ENCODE peak calls at places on chromosomes 7 and 10, in eight cellular contexts. G is endodermal cell; B is effector CD4-positive, alpha-beta T cell; M is activated effector memory CD4-positive, alpha-beta T cell treated with anti-CD3 and anti-CD28 coated beads, Interleukin-2, amount 50 U/mL, for 16 hours; W is NCI-H2081; X is GM04503; O is NAMALWA; C is activated CD4-positive, alpha-beta T cell treated with anti-CD3 and anti-CD28 coated beads, Interleukin-2, amount 50 U/mL, for 48 hours. P is an unnamed sample.

GRCh38 chr7:92156976-92157375 is 22.0 kb downstream of the LRRD1 start:
- DNase-seq in G (no peak), B (no peak), M (no peak), W (no peak), X (no peak), O (no peak), C (no peak), P (no peak)

GRCh38 chr10:93431361-93431760 is 50.8 kb downstream of the MYOF start:
- DNase-seq in G (peak), B (no peak), M (no peak), W (no peak), X (no peak), O (no peak), C (no peak), P (no peak)

GRCh38 chr7:409344-410281 is 110.0 kb downstream of the PDGFA start:
- DNase-seq in G (peak), B (no peak), M (no peak), W (no peak), X (no peak), O (no peak), C (no peak), P (no peak)

GRCh38 chr10:115706482-115707076 is 566.4 kb downstream of the GFRA1 start:
- DNase-seq in G (no peak), B (no peak), M (no peak), W (peak), X (no peak), O (peak), C (no peak), P (no peak)

GRCh38 chr10:122637371-122637770 is 62.3 kb downstream of the C10orf120 start:
- DNase-seq in G (no peak), B (no peak), M (no peak), W (no peak), X (no peak), O (no peak), C (no peak), P (no peak)

GRCh38 chr7:91342402-91342801 is 78.2 kb downstream of the FZD1 start:
- DNase-seq in G (no peak), B (no peak), M (no peak), W (no peak), X (no peak), O (no peak), C (no peak), P (no peak)

GRCh38 chr7:141362580-141363435 is 188.4 kb upstream of the AGK start:
- DNase-seq in G (peak), B (no peak), M (no peak), W (no peak), X (peak), O (no peak), C (no peak), P (no peak)

GRCh38 chr10:59708816-59709471 is 706 bp downstream of the SLC16A9 start:
- DNase-seq in G (peak), B (no peak), M (no peak), W (peak), X (no peak), O (no peak), C (peak), P (peak)

GRCh38 chr7:104231054-104232046 is 23.5 kb upstream of the ORC5 start:
- DNase-seq in G (peak), B (peak), M (peak), W (peak), X (peak), O (peak), C (peak), P (peak)

GRCh38 chr10:121864168-121864567 is 63.7 kb downstream of the ATE1 start:
- DNase-seq in G (no peak), B (no peak), M (no peak), W (no peak), X (no peak), O (no peak), C (no peak), P (no peak)

GRCh38 chr7:157561816-157562410 is 225.1 kb downstream of the DNAJB6 start:
- DNase-seq in G (no peak), B (no peak), M (no peak), W (no peak), X (no peak), O (no peak), C (no peak), P (no peak)

GRCh38 chr10:46308666-46309450 is 22.1 kb downstream of the ANTXRL start:
- DNase-seq in G (no peak), B (no peak), M (no peak), W (no peak), X (no peak), O (no peak), C (no peak), P (no peak)

GRCh38 chr10:21972584-21972983 is 30.9 kb downstream of the DNAJC1 start:
- DNase-seq in G (no peak), B (no peak), M (no peak), W (no peak), X (no peak), O (no peak), C (no peak), P (no peak)

GRCh38 chr7:46747222-46747621 is 826.1 kb upstream of the IGFBP3 start:
- DNase-seq in G (no peak), B (no peak), M (no peak), W (no peak), X (no peak), O (no peak), C (no peak), P (no peak)

GRCh38 chr7:105837765-105838241 is 38.6 kb downstream of the ATXN7L1 start:
- DNase-seq in G (no peak), B (no peak), M (no peak), W (no peak), X (no peak), O (no peak), C (no peak), P (no peak)

GRCh38 chr10:58179238-58179637 is 88.5 kb downstream of the IPMK start:
- DNase-seq in G (no peak), B (no peak), M (no peak), W (no peak), X (no peak), O (no peak), C (no peak), P (no peak)

GRCh38 chr10:6729967-6730366 is 149.9 kb upstream of the PRKCQ start:
- DNase-seq in G (no peak), B (no peak), M (no peak), W (no peak), X (no peak), O (no peak), C (no peak), P (no peak)

GRCh38 chr10:1154531-1154930 is 98.3 kb downstream of the WDR37 start:
- DNase-seq in G (peak), B (no peak), M (peak), W (no peak), X (no peak), O (no peak), C (no peak), P (no peak)

GRCh38 chr7:44990520-44991023 is 9.4 kb upstream of the CCM2 start:
- DNase-seq in G (no peak), B (no peak), M (no peak), W (no peak), X (no peak), O (no peak), C (no peak), P (peak)

GRCh38 chr10:35289198-35289597 is 47.1 kb upstream of the CCNY start:
- DNase-seq in G (no peak), B (no peak), M (no peak), W (no peak), X (no peak), O (no peak), C (no peak), P (no peak)

GRCh38 chr10:59991661-59992060 is 85.3 kb upstream of the CCDC6 start:
- DNase-seq in G (no peak), B (no peak), M (no peak), W (peak), X (no peak), O (peak), C (no peak), P (peak)

GRCh38 chr10:31318854-31319601 is at the start of gene ZEB1:
- DNase-seq in G (peak), B (peak), M (peak), W (peak), X (peak), O (peak), C (peak), P (peak)

GRCh38 chr10:15585303-15585715 is 134.4 kb downstream of the ITGA8 start:
- DNase-seq in G (peak), B (no peak), M (peak), W (peak), X (no peak), O (peak), C (peak), P (no peak)

GRCh38 chr10:34249634-34250033 is 565.5 kb downstream of the PARD3 start:
- DNase-seq in G (peak), B (no peak), M (no peak), W (peak), X (no peak), O (peak), C (no peak), P (peak)

GRCh38 chr7:73906874-73907273 is 45.9 kb downstream of the TMEM270 start:
- DNase-seq in G (no peak), B (no peak), M (peak), W (no peak), X (no peak), O (no peak), C (no peak), P (no peak)

GRCh38 chr10:118760265-118760664 is 5.5 kb upstream of the CACUL1 start:
- DNase-seq in G (peak), B (no peak), M (no peak), W (no peak), X (no peak), O (no peak), C (no peak), P (no peak)

GRCh38 chr7:27579565-27579964 is 83.1 kb downstream of the HIBADH start:
- DNase-seq in G (no peak), B (no peak), M (no peak), W (no peak), X (no peak), O (no peak), C (no peak), P (no peak)

GRCh38 chr10:49115015-49115795 is at the start of gene VSTM4:
- DNase-seq in G (peak), B (no peak), M (no peak), W (peak), X (no peak), O (no peak), C (no peak), P (peak)

GRCh38 chr7:94374231-94374630 is 20.5 kb upstream of the COL1A2 start:
- DNase-seq in G (peak), B (no peak), M (no peak), W (no peak), X (peak), O (no peak), C (no peak), P (no peak)

GRCh38 chr7:129501760-129502707 is at the start of gene SMKR1:
- DNase-seq in G (peak), B (peak), M (peak), W (peak), X (no peak), O (peak), C (peak), P (peak)

GRCh38 chr7:157495594-157495993 is 158.8 kb downstream of the DNAJB6 start:
- DNase-seq in G (no peak), B (no peak), M (peak), W (no peak), X (no peak), O (no peak), C (no peak), P (no peak)

GRCh38 chr7:80790877-80791276 is 128.0 kb downstream of the SEMA3C start:
- DNase-seq in G (no peak), B (no peak), M (no peak), W (no peak), X (no peak), O (no peak), C (no peak), P (no peak)

GRCh38 chr7:136194843-136195242 is 217.7 kb upstream of the MTPN start:
- DNase-seq in G (no peak), B (no peak), M (no peak), W (no peak), X (no peak), O (no peak), C (no peak), P (no peak)

GRCh38 chr7:44074349-44074695 is 8.0 kb downstream of the POLM start:
- DNase-seq in G (no peak), B (no peak), M (peak), W (no peak), X (no peak), O (no peak), C (no peak), P (no peak)

GRCh38 chr10:104835422-104835821 is 194.3 kb downstream of the SORCS3 start:
- DNase-seq in G (no peak), B (no peak), M (no peak), W (no peak), X (no peak), O (no peak), C (no peak), P (peak)

GRCh38 chr7:23431596-23432284 is 38.6 kb downstream of the IGF2BP3 start:
- DNase-seq in G (no peak), B (no peak), M (no peak), W (no peak), X (no peak), O (no peak), C (no peak), P (no peak)

GRCh38 chr7:41656357-41656756 is 46.5 kb downstream of the INHBA start:
- DNase-seq in G (no peak), B (no peak), M (no peak), W (no peak), X (peak), O (no peak), C (no peak), P (no peak)

GRCh38 chr7:111788426-111788825 is 226.1 kb upstream of the IMMP2L start:
- DNase-seq in G (peak), B (no peak), M (no peak), W (peak), X (no peak), O (no peak), C (no peak), P (peak)

GRCh38 chr7:50558380-50559051 is 6.7 kb downstream of the DDC start:
- DNase-seq in G (no peak), B (no peak), M (no peak), W (peak), X (no peak), O (no peak), C (no peak), P (peak)

GRCh38 chr7:52639981-52640380 is 395.5 kb upstream of the POM121L12 start:
- DNase-seq in G (peak), B (no peak), M (no peak), W (no peak), X (no peak), O (no peak), C (no peak), P (no peak)